ENCODE peak calls at places on chromosomes 6 and 20, in five cellular contexts. One of them, this sample, is unnamed. For H3K4me1, the result is how much of the 10 kb centered on the place peaks cover.

GRCh38 chr6:37643851-37644672 is 53.6 kb downstream of the MDGA1 start:
- ATAC-seq in upper lobe of left lung: no peak
- ATAC-seq in gastrocnemius medialis: no peak
- ATAC-seq in right cardiac atrium: peak
- ATAC-seq in Panc1: no peak
- ATAC-seq in this sample: no peak

GRCh38 chr20:40669692-40670091 is 19.3 kb downstream of the MAFB start:
- ATAC-seq in upper lobe of left lung: no peak
- ATAC-seq in gastrocnemius medialis: no peak
- ATAC-seq in Panc1: no peak
- ATAC-seq in right cardiac atrium: peak
- ATAC-seq in this sample: no peak

GRCh38 chr20:14984768-14985622 is 647.6 kb upstream of the FLRT3 start:
- ATAC-seq in right cardiac atrium: peak
- ATAC-seq in gastrocnemius medialis: no peak
- ATAC-seq in Panc1: no peak
- ATAC-seq in upper lobe of left lung: peak
- ATAC-seq in this sample: peak

GRCh38 chr6:3887150-3887700 is 38.1 kb downstream of the FAM50B start:
- ATAC-seq in gastrocnemius medialis: no peak
- ATAC-seq in Panc1: peak
- ATAC-seq in right cardiac atrium: peak
- ATAC-seq in upper lobe of left lung: no peak
- ATAC-seq in this sample: no peak

GRCh38 chr6:3137057-3137777 is 18.7 kb downstream of the BPHL start:
- ATAC-seq in right cardiac atrium: no peak
- ATAC-seq in Panc1: peak
- ATAC-seq in gastrocnemius medialis: no peak
- ATAC-seq in upper lobe of left lung: no peak
- ATAC-seq in this sample: no peak

GRCh38 chr20:14889503-14890125 is 552.2 kb upstream of the FLRT3 start:
- ATAC-seq in gastrocnemius medialis: no peak
- ATAC-seq in right cardiac atrium: no peak
- ATAC-seq in upper lobe of left lung: no peak
- ATAC-seq in Panc1: no peak
- ATAC-seq in this sample: no peak

GRCh38 chr6:33925869-33926268 is 122.1 kb upstream of the MLN start:
- ATAC-seq in gastrocnemius medialis: no peak
- ATAC-seq in right cardiac atrium: no peak
- ATAC-seq in Panc1: no peak
- ATAC-seq in upper lobe of left lung: no peak
- ATAC-seq in this sample: no peak

GRCh38 chr6:138543648-138544047 is 44.4 kb upstream of the NHSL1 start:
- ATAC-seq in right cardiac atrium: no peak
- ATAC-seq in gastrocnemius medialis: no peak
- ATAC-seq in Panc1: no peak
- ATAC-seq in upper lobe of left lung: no peak
- ATAC-seq in this sample: no peak

GRCh38 chr6:75331134-75331533 is 46.5 kb upstream of the TMEM30A start:
- ATAC-seq in Panc1: no peak
- ATAC-seq in right cardiac atrium: no peak
- ATAC-seq in gastrocnemius medialis: no peak
- ATAC-seq in upper lobe of left lung: no peak
- ATAC-seq in this sample: no peak

GRCh38 chr6:134510920-134511319 is 193.0 kb upstream of the SGK1 start:
- ATAC-seq in upper lobe of left lung: peak
- ATAC-seq in Panc1: no peak
- ATAC-seq in gastrocnemius medialis: no peak
- ATAC-seq in right cardiac atrium: peak
- ATAC-seq in this sample: no peak

GRCh38 chr6:1215884-1216487 is 95.9 kb upstream of the FOXQ1 start:
- ATAC-seq in upper lobe of left lung: peak
- ATAC-seq in Panc1: no peak
- ATAC-seq in gastrocnemius medialis: no peak
- ATAC-seq in right cardiac atrium: no peak
- ATAC-seq in this sample: no peak

DNA sequence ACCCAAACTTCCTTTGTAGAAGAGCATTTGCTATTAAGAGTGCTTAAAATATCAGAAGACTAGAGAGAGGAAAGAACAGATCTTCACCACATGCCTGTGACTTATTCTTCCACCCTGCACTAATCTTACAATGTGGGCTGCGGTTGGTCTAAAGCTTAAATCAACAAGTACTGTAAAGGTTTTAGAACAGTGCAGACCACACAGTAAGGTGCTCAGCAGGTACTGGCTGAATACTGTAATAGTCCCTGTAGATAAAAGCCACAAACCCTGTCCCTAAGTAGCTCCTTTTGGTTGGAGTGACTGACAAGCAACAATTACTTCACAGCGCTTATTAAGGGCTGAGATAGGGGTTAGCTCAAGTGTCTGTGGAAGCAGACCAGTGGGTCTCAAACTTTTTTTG is 972 bp upstream of the PHF3 start:
- ATAC-seq in upper lobe of left lung: no peak
- ATAC-seq in right cardiac atrium: no peak
- ATAC-seq in gastrocnemius medialis: no peak
- ATAC-seq in Panc1: no peak
- ATAC-seq in this sample: no peak
- H3K4me1 ChIP-seq in upper lobe of left lung: under half
- H3K4me1 ChIP-seq in right cardiac atrium: under half
- H3K4me1 ChIP-seq in gastrocnemius medialis: under half
- H3K4me1 ChIP-seq in Panc1: under half
- H3K4me1 ChIP-seq in this sample: under half

GRCh38 chr6:158645064-158646022 is 800 bp upstream of the DYNLT1 start:
- ATAC-seq in gastrocnemius medialis: peak
- ATAC-seq in Panc1: no peak
- ATAC-seq in upper lobe of left lung: no peak
- ATAC-seq in right cardiac atrium: no peak
- ATAC-seq in this sample: no peak
- H3K4me1 ChIP-seq in gastrocnemius medialis: under half
- H3K4me1 ChIP-seq in Panc1: under half
- H3K4me1 ChIP-seq in upper lobe of left lung: under half
- H3K4me1 ChIP-seq in right cardiac atrium: under half
- H3K4me1 ChIP-seq in this sample: under half

GRCh38 chr20:50309280-50309763 is 118.7 kb downstream of the CEBPB start:
- ATAC-seq in right cardiac atrium: no peak
- ATAC-seq in gastrocnemius medialis: no peak
- ATAC-seq in Panc1: peak
- ATAC-seq in upper lobe of left lung: peak
- ATAC-seq in this sample: no peak
- H3K4me1 ChIP-seq in right cardiac atrium: under half
- H3K4me1 ChIP-seq in gastrocnemius medialis: under half
- H3K4me1 ChIP-seq in Panc1: half or more
- H3K4me1 ChIP-seq in upper lobe of left lung: half or more
- H3K4me1 ChIP-seq in this sample: half or more

DNA sequence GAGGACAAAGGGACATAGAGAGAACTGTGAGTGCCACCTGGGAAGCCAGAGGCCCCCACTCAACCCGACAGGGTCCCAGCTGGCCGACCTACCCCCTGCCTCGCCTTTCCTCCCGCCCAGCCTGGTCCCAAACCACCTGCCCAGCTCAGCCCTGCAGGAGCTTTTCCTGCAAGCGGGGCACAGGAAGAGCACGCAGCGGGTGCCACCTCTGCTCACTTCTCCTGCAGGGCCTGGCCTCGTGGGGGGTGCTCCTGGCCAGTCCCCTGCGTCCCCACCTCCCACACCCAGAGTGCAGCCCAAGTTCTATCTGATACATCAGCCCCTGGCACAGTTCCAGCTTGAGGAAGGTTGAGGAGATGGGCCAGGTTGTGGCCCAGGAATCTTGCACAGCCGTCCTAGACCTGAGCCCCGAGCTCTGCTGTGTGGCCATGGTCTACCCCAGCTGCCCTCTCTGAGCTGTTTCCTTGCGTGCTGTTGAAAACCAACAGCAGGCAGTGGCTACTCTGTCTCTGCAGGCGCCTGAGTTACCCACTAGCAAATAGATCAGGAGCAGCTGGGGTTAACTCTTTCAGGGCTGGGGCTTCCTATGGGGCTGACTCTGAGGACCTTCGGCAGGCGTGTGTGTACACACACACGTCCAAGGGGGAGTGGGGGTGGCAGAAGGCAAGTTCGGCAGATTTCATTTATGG is 1.7 kb downstream of the NECAB3 start:
- ATAC-seq in right cardiac atrium: no peak
- ATAC-seq in gastrocnemius medialis: no peak
- ATAC-seq in Panc1: no peak
- ATAC-seq in upper lobe of left lung: no peak
- ATAC-seq in this sample: no peak
- H3K4me1 ChIP-seq in right cardiac atrium: under half
- H3K4me1 ChIP-seq in gastrocnemius medialis: under half
- H3K4me1 ChIP-seq in Panc1: under half
- H3K4me1 ChIP-seq in upper lobe of left lung: under half
- H3K4me1 ChIP-seq in this sample: half or more

GRCh38 chr20:19880256-19881079 is 122.4 kb downstream of the RIN2 start:
- ATAC-seq in Panc1: peak
- ATAC-seq in right cardiac atrium: no peak
- ATAC-seq in upper lobe of left lung: no peak
- ATAC-seq in gastrocnemius medialis: no peak
- ATAC-seq in this sample: no peak

GRCh38 chr20:19881080-19881840 is 123.2 kb downstream of the RIN2 start:
- ATAC-seq in gastrocnemius medialis: no peak
- ATAC-seq in Panc1: no peak
- ATAC-seq in upper lobe of left lung: no peak
- ATAC-seq in right cardiac atrium: no peak
- ATAC-seq in this sample: no peak

GRCh38 chr20:19883501-19883900 is 125.4 kb downstream of the RIN2 start:
- ATAC-seq in upper lobe of left lung: no peak
- ATAC-seq in Panc1: no peak
- ATAC-seq in gastrocnemius medialis: no peak
- ATAC-seq in right cardiac atrium: no peak
- ATAC-seq in this sample: no peak

GRCh38 chr20:19881990-19882389 is 123.9 kb downstream of the RIN2 start:
- ATAC-seq in right cardiac atrium: no peak
- ATAC-seq in upper lobe of left lung: no peak
- ATAC-seq in gastrocnemius medialis: no peak
- ATAC-seq in Panc1: no peak
- ATAC-seq in this sample: no peak

DNA sequence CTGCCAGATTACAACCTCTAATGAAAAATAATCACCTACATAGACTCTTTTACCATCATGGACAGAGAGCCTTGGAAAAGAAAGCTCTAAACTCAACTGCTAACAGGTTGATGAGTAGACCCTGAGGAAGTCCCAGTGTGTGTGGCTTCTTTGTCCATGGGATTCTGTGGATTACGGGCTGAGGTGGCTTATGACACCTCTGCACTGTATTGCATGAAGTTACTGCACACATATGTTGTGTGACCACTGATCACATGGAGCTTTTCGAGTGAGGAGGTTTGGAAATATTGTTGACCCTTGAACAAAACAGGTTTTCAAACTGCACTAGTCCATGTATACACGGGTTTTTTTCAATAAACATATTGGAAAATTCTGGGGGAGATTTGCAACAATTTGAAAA is 124.4 kb downstream of the RIN2 start:
- ATAC-seq in gastrocnemius medialis: no peak
- ATAC-seq in right cardiac atrium: no peak
- ATAC-seq in upper lobe of left lung: no peak
- ATAC-seq in Panc1: no peak
- ATAC-seq in this sample: no peak
- H3K4me1 ChIP-seq in gastrocnemius medialis: under half
- H3K4me1 ChIP-seq in right cardiac atrium: under half
- H3K4me1 ChIP-seq in upper lobe of left lung: under half
- H3K4me1 ChIP-seq in Panc1: half or more
- H3K4me1 ChIP-seq in this sample: under half